ENCODE peak calls at places on chromosomes 1 and 21, in five cellular contexts. X is AG09309; W is left cardiac atrium; N is NK-92 treated with Interleukin-12 subunit alpha and Interleukin-12 subunit beta, amount 100 ng/mL, for 24 hours; L is OCI-LY7. E is an unnamed sample.

GRCh38 chr1:31796707-31797106 is 19.1 kb downstream of the SPOCD1 start:
- DNase-seq in W (no peak), L (no peak), N (no peak), X (no peak), E (no peak)

GRCh38 chr1:208809876-208810275 is 565.7 kb upstream of the PLXNA2 start:
- DNase-seq in L (no peak), W (no peak), X (no peak), N (no peak), E (no peak)

GRCh38 chr1:242043165-242043564 is 44.3 kb upstream of the MAP1LC3C start:
- DNase-seq in N (no peak), L (no peak), X (no peak), W (no peak), E (no peak)

GRCh38 chr1:108049083-108049819 is 84.3 kb upstream of the VAV3 start:
- DNase-seq in L (peak; percentile 36), N (no peak), W (peak; percentile 44), X (peak; percentile 29), E (no peak)

GRCh38 chr21:14361958-14362357 is 21.0 kb downstream of the HSPA13 start:
- DNase-seq in W (no peak), N (no peak), L (no peak), X (no peak), E (peak; percentile 40)

GRCh38 chr1:236686815-236687160 is 489 bp downstream of the ACTN2 start:
- DNase-seq in X (no peak), L (no peak), N (no peak), W (peak; percentile 29), E (no peak)

GRCh38 chr21:46210378-46211136 is 18.0 kb downstream of the LSS start:
- DNase-seq in L (no peak), N (no peak), X (no peak), W (peak; percentile 7), E (no peak)

GRCh38 chr1:61083014-61083798 is 845 bp downstream of the NFIA start:
- DNase-seq in N (no peak), X (no peak), L (peak; percentile 18), W (peak; percentile 39), E (peak; percentile 28)

GRCh38 chr1:245710961-245711903 is 556.4 kb downstream of the KIF26B start:
- DNase-seq in N (no peak), X (no peak), W (no peak), L (no peak), E (no peak)

GRCh38 chr1:187342495-187342894 is 513.7 kb downstream of the PLA2G4A start:
- DNase-seq in W (no peak), N (no peak), X (no peak), L (no peak), E (no peak)

GRCh38 chr1:44294588-44295007 is 60.5 kb downstream of the ERI3 start:
- DNase-seq in N (no peak), W (peak; percentile 63), X (peak; percentile 80), L (no peak), E (no peak)

GRCh38 chr21:38773108-38774061 is 32.3 kb upstream of the ETS2 start:
- DNase-seq in L (no peak), W (peak; percentile 59), N (no peak), X (peak; percentile 94), E (peak; percentile 89)

GRCh38 chr1:44345187-44345775 is 9.8 kb downstream of the ERI3 start:
- DNase-seq in N (no peak), W (no peak), X (no peak), L (no peak), E (no peak)

GRCh38 chr1:236370397-236370796 is 23.7 kb upstream of the EDARADD start:
- DNase-seq in W (no peak), N (no peak), L (no peak), X (no peak), E (no peak)

GRCh38 chr1:100930494-100930893 is 34.6 kb downstream of the SLC30A7 start:
- DNase-seq in N (no peak), W (no peak), L (no peak), X (no peak), E (no peak)

GRCh38 chr1:226627050-226627755 is 78.6 kb downstream of the STUM start:
- DNase-seq in L (no peak), X (no peak), W (no peak), N (no peak), E (no peak)

GRCh38 chr1:55246896-55247295 is 31.7 kb upstream of the USP24 start:
- DNase-seq in X (no peak), W (no peak), L (no peak), N (no peak), E (no peak)

GRCh38 chr1:30225336-30225735 is 498.0 kb downstream of the MATN1 start:
- DNase-seq in X (no peak), L (no peak), W (no peak), N (no peak), E (no peak)

GRCh38 chr1:6239950-6240768 is 3.8 kb upstream of the HES3 start:
- DNase-seq in N (no peak), W (no peak), L (no peak), X (peak; percentile 45), E (no peak)